ENCODE peak calls at places on chromosomes 7 and 10, in seven cellular contexts. One of them, this sample, is unnamed.
A peak's percentile ranks its signal among the peaks of the same experiment; 100 is the strongest.

GRCh38 chr10:107616463-107617131 is 452.1 kb upstream of the SORCS1 start:
- DNase-seq in cardiac muscle cell: no peak
- DNase-seq in mammary epithelial cell: peak; percentile 87
- DNase-seq in hepatocyte: no peak
- DNase-seq in AG04450: no peak
- DNase-seq in uterus: no peak
- DNase-seq in Panc1: no peak
- DNase-seq in this sample: no peak

GRCh38 chr10:5647507-5648240 is 18.7 kb downstream of the ASB13 start:
- DNase-seq in Panc1: no peak
- DNase-seq in cardiac muscle cell: no peak
- DNase-seq in uterus: no peak
- DNase-seq in hepatocyte: no peak
- DNase-seq in mammary epithelial cell: no peak
- DNase-seq in AG04450: no peak
- DNase-seq in this sample: no peak

GRCh38 chr10:113849946-113850345 is 3.9 kb downstream of the DCLRE1A start:
- DNase-seq in hepatocyte: no peak
- DNase-seq in uterus: no peak
- DNase-seq in mammary epithelial cell: no peak
- DNase-seq in cardiac muscle cell: no peak
- DNase-seq in AG04450: no peak
- DNase-seq in Panc1: no peak
- DNase-seq in this sample: no peak

GRCh38 chr7:155274956-155275355 is 22.7 kb upstream of the INSIG1 start:
- DNase-seq in Panc1: no peak
- DNase-seq in hepatocyte: no peak
- DNase-seq in mammary epithelial cell: no peak
- DNase-seq in uterus: no peak
- DNase-seq in cardiac muscle cell: no peak
- DNase-seq in AG04450: no peak
- DNase-seq in this sample: no peak

GRCh38 chr10:72255977-72256729 is 17.6 kb upstream of the DDIT4 start:
- DNase-seq in AG04450: no peak
- DNase-seq in cardiac muscle cell: no peak
- DNase-seq in hepatocyte: no peak
- DNase-seq in mammary epithelial cell: peak; percentile 40
- DNase-seq in Panc1: no peak
- DNase-seq in uterus: no peak
- DNase-seq in this sample: no peak

GRCh38 chr7:114409750-114410149 is 4.9 kb upstream of the FOXP2 start:
- DNase-seq in AG04450: no peak
- DNase-seq in cardiac muscle cell: no peak
- DNase-seq in Panc1: no peak
- DNase-seq in mammary epithelial cell: peak; percentile 39
- DNase-seq in hepatocyte: no peak
- DNase-seq in uterus: no peak
- DNase-seq in this sample: no peak

GRCh38 chr10:94006591-94007550 is 13.1 kb downstream of the PLCE1 start:
- DNase-seq in AG04450: peak; percentile 36
- DNase-seq in hepatocyte: peak; percentile 76
- DNase-seq in cardiac muscle cell: peak; percentile 33
- DNase-seq in mammary epithelial cell: no peak
- DNase-seq in Panc1: no peak
- DNase-seq in uterus: no peak
- DNase-seq in this sample: peak; percentile 95

GRCh38 chr7:129515381-129515780 is 13.1 kb downstream of the SMKR1 start:
- DNase-seq in hepatocyte: no peak
- DNase-seq in AG04450: no peak
- DNase-seq in uterus: no peak
- DNase-seq in mammary epithelial cell: no peak
- DNase-seq in cardiac muscle cell: no peak
- DNase-seq in Panc1: no peak
- DNase-seq in this sample: no peak

GRCh38 chr7:64878684-64879083 is 24.4 kb upstream of the ZNF273 start:
- DNase-seq in mammary epithelial cell: no peak
- DNase-seq in hepatocyte: no peak
- DNase-seq in AG04450: no peak
- DNase-seq in uterus: no peak
- DNase-seq in Panc1: no peak
- DNase-seq in cardiac muscle cell: no peak
- DNase-seq in this sample: no peak

GRCh38 chr7:70542750-70543376 is 589.1 kb upstream of the GALNT17 start:
- DNase-seq in uterus: no peak
- DNase-seq in Panc1: no peak
- DNase-seq in AG04450: no peak
- DNase-seq in cardiac muscle cell: peak; percentile 31
- DNase-seq in hepatocyte: no peak
- DNase-seq in mammary epithelial cell: no peak
- DNase-seq in this sample: no peak

DNA sequence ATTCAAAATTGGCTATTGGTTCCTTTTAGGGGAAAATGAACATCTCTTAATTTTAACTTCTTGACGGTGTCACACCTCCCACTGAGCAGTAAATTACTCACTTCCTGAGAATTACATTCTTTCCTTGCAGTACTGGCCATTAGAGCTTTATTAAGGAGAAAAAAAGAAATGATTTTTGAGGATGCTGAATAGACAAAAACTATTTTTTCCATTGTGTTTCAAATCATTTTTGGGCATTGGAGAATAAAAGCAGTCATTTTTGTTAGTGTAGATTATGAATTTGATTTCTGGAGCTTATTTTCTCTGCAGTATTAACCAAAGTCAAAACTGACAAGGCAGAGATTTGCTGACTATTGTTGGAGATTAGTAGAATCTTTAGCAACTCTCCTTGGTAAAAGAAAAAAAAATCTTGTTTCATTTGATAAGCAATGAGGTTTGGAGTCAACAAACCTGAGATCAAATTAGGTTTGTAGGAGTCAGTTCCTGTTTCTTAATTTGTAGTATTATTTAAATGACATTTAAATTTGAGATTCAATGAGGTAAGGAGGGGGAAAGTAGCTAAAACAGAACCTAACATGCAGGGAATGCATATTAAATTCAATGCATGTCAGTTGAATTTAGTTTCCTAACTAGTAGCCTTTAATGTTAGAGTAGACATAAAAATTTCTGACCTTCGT is 70.6 kb downstream of the AP3M1 start:
- DNase-seq in Panc1: peak; percentile 55
- DNase-seq in AG04450: no peak
- DNase-seq in hepatocyte: no peak
- DNase-seq in mammary epithelial cell: peak; percentile 34
- DNase-seq in cardiac muscle cell: no peak
- DNase-seq in uterus: no peak
- DNase-seq in this sample: no peak
- H3K4me3 ChIP-seq in Panc1: no peak overlapping the region
- H3K4me3 ChIP-seq in AG04450: no peak overlapping the region
- H3K4me3 ChIP-seq in hepatocyte: no peak overlapping the region
- H3K4me3 ChIP-seq in mammary epithelial cell: no peak overlapping the region
- H3K4me3 ChIP-seq in cardiac muscle cell: no peak overlapping the region
- H3K4me3 ChIP-seq in uterus: no peak overlapping the region
- H3K4me3 ChIP-seq in this sample: no peak overlapping the region

GRCh38 chr10:96683710-96684109 is 36.6 kb downstream of the PIK3AP1 start:
- DNase-seq in hepatocyte: no peak
- DNase-seq in Panc1: no peak
- DNase-seq in cardiac muscle cell: no peak
- DNase-seq in mammary epithelial cell: no peak
- DNase-seq in uterus: no peak
- DNase-seq in AG04450: no peak
- DNase-seq in this sample: no peak

GRCh38 chr10:96687317-96688012 is 32.8 kb downstream of the PIK3AP1 start:
- DNase-seq in cardiac muscle cell: no peak
- DNase-seq in Panc1: no peak
- DNase-seq in uterus: no peak
- DNase-seq in mammary epithelial cell: no peak
- DNase-seq in hepatocyte: no peak
- DNase-seq in AG04450: no peak
- DNase-seq in this sample: no peak

GRCh38 chr10:96683065-96683464 is 37.2 kb downstream of the PIK3AP1 start:
- DNase-seq in cardiac muscle cell: no peak
- DNase-seq in uterus: no peak
- DNase-seq in mammary epithelial cell: peak; percentile 10
- DNase-seq in hepatocyte: no peak
- DNase-seq in Panc1: no peak
- DNase-seq in AG04450: peak; percentile 41
- DNase-seq in this sample: peak; percentile 8

GRCh38 chr10:96686514-96686913 is 33.8 kb downstream of the PIK3AP1 start:
- DNase-seq in uterus: no peak
- DNase-seq in mammary epithelial cell: no peak
- DNase-seq in AG04450: no peak
- DNase-seq in cardiac muscle cell: no peak
- DNase-seq in hepatocyte: no peak
- DNase-seq in Panc1: no peak
- DNase-seq in this sample: no peak

GRCh38 chr10:96685297-96685696 is 35.0 kb downstream of the PIK3AP1 start:
- DNase-seq in hepatocyte: no peak
- DNase-seq in AG04450: no peak
- DNase-seq in uterus: no peak
- DNase-seq in Panc1: no peak
- DNase-seq in cardiac muscle cell: no peak
- DNase-seq in mammary epithelial cell: no peak
- DNase-seq in this sample: no peak
- TF ChIP-seq CTCF in hepatocyte: no peak
- TF ChIP-seq CTCF in AG04450: no peak
- TF ChIP-seq CTCF in uterus: no peak
- TF ChIP-seq CTCF in Panc1: no peak
- TF ChIP-seq CTCF in cardiac muscle cell: no peak
- TF ChIP-seq CTCF in mammary epithelial cell: no peak
- TF ChIP-seq CTCF in this sample: no peak

GRCh38 chr7:117674617-117675016 is 194.8 kb downstream of the CFTR start:
- DNase-seq in uterus: no peak
- DNase-seq in AG04450: no peak
- DNase-seq in hepatocyte: no peak
- DNase-seq in mammary epithelial cell: no peak
- DNase-seq in cardiac muscle cell: peak; percentile 32
- DNase-seq in Panc1: no peak
- DNase-seq in this sample: no peak
- H3K4me3 ChIP-seq in uterus: no peak overlapping the region
- H3K4me3 ChIP-seq in AG04450: no peak overlapping the region
- H3K4me3 ChIP-seq in hepatocyte: no peak overlapping the region
- H3K4me3 ChIP-seq in mammary epithelial cell: no peak overlapping the region
- H3K4me3 ChIP-seq in cardiac muscle cell: no peak overlapping the region
- H3K4me3 ChIP-seq in Panc1: no peak overlapping the region
- H3K4me3 ChIP-seq in this sample: no peak overlapping the region

GRCh38 chr10:123643315-123643714 is 22.8 kb upstream of the GPR26 start:
- DNase-seq in Panc1: no peak
- DNase-seq in hepatocyte: no peak
- DNase-seq in uterus: no peak
- DNase-seq in mammary epithelial cell: no peak
- DNase-seq in cardiac muscle cell: no peak
- DNase-seq in AG04450: no peak
- DNase-seq in this sample: no peak

GRCh38 chr10:123642293-123642692 is 23.9 kb upstream of the GPR26 start:
- DNase-seq in uterus: no peak
- DNase-seq in cardiac muscle cell: no peak
- DNase-seq in AG04450: no peak
- DNase-seq in mammary epithelial cell: no peak
- DNase-seq in hepatocyte: no peak
- DNase-seq in Panc1: no peak
- DNase-seq in this sample: no peak

GRCh38 chr10:123640016-123640535 is 26.1 kb upstream of the GPR26 start:
- DNase-seq in AG04450: no peak
- DNase-seq in uterus: no peak
- DNase-seq in cardiac muscle cell: no peak
- DNase-seq in Panc1: no peak
- DNase-seq in mammary epithelial cell: no peak
- DNase-seq in hepatocyte: no peak
- DNase-seq in this sample: no peak

GRCh38 chr10:123645016-123645415 is 21.1 kb upstream of the GPR26 start:
- DNase-seq in Panc1: no peak
- DNase-seq in cardiac muscle cell: no peak
- DNase-seq in hepatocyte: no peak
- DNase-seq in AG04450: no peak
- DNase-seq in uterus: no peak
- DNase-seq in mammary epithelial cell: no peak
- DNase-seq in this sample: no peak

GRCh38 chr10:123642697-123643096 is 23.5 kb upstream of the GPR26 start:
- DNase-seq in uterus: no peak
- DNase-seq in AG04450: no peak
- DNase-seq in Panc1: no peak
- DNase-seq in mammary epithelial cell: no peak
- DNase-seq in hepatocyte: peak; percentile 33
- DNase-seq in cardiac muscle cell: no peak
- DNase-seq in this sample: no peak
- TF ChIP-seq CTCF in uterus: no peak
- TF ChIP-seq CTCF in AG04450: no peak
- TF ChIP-seq CTCF in Panc1: peak; percentile 45
- TF ChIP-seq CTCF in mammary epithelial cell: no peak
- TF ChIP-seq CTCF in hepatocyte: peak; percentile 35
- TF ChIP-seq CTCF in cardiac muscle cell: no peak
- TF ChIP-seq CTCF in this sample: no peak

DNA sequence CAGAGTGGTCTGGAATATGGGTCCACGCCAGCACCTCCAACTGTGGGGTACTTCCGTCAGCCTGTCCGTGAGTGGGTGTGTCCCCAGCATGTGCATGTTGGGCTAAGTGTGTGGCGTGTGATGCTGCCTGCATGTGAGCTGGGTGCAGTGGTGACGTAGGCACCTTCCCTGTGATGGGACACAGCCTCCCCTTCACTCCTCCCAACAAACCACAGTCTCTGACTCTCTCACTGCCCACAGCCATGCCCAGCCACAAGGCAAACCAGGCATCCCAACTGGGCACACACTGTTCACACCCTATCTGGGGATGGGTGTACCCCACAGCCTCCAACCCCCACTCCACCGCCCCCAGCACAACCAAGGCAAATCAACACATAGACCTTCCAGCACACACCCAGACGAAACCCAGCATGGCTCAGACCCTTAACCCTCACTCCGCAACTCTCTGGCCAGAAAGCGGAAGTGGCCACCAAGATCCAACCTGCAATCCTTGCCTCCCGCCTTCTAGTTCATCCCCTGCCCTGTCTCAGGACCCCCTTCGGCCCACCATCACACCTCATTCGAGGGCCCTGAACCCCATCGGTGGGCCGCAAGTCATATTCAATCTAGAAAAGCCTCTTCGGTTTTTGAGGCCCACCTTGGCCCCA is 10.4 kb downstream of the PSD start:
- DNase-seq in uterus: no peak
- DNase-seq in hepatocyte: no peak
- DNase-seq in cardiac muscle cell: no peak
- DNase-seq in Panc1: no peak
- DNase-seq in AG04450: no peak
- DNase-seq in mammary epithelial cell: no peak
- DNase-seq in this sample: no peak
- H3K4me3 ChIP-seq in uterus: peak overlapping the region; percentile 46
- H3K4me3 ChIP-seq in hepatocyte: peak overlapping the region; percentile 49
- H3K4me3 ChIP-seq in cardiac muscle cell: peak overlapping the region; percentile 49
- H3K4me3 ChIP-seq in Panc1: peak overlapping the region; percentile 53
- H3K4me3 ChIP-seq in AG04450: peak overlapping the region; percentile 58
- H3K4me3 ChIP-seq in mammary epithelial cell: no peak overlapping the region
- H3K4me3 ChIP-seq in this sample: peak overlapping the region; percentile 46

GRCh38 chr7:47232751-47233412 is 349.0 kb downstream of the TNS3 start:
- DNase-seq in AG04450: no peak
- DNase-seq in uterus: no peak
- DNase-seq in Panc1: no peak
- DNase-seq in hepatocyte: no peak
- DNase-seq in cardiac muscle cell: no peak
- DNase-seq in mammary epithelial cell: no peak
- DNase-seq in this sample: no peak
- TF ChIP-seq CTCF in AG04450: no peak
- TF ChIP-seq CTCF in uterus: no peak
- TF ChIP-seq CTCF in Panc1: no peak
- TF ChIP-seq CTCF in hepatocyte: no peak
- TF ChIP-seq CTCF in cardiac muscle cell: no peak
- TF ChIP-seq CTCF in mammary epithelial cell: no peak
- TF ChIP-seq CTCF in this sample: no peak

This sample was measured in retinal pigment epithelial cell.